ENCODE peak calls at places on chromosomes 6 and 20, in nine cellular contexts. P is pancreas, H is ovary, U is SK-N-SH, J is esophagus muscularis mucosa, W is GM23338, E is dorsolateral prefrontal cortex, C is coronary artery, Q is heart right ventricle. V is an unnamed sample.

GRCh38 chr6:159035891-159036290 is 8.9 kb downstream of the TAGAP start:
- DNase-seq in P (no peak), H (no peak), U (no peak), J (peak), W (peak), E (no peak), C (no peak), Q (no peak), V (no peak)

GRCh38 chr6:37731888-37732287 is 34.2 kb upstream of the MDGA1 start:
- DNase-seq in P (no peak), H (no peak), U (no peak), J (no peak), W (no peak), E (no peak), C (no peak), Q (no peak), V (no peak)

GRCh38 chr6:125380474-125380873 is 78.7 kb upstream of the HDDC2 start:
- DNase-seq in P (no peak), H (no peak), U (no peak), J (no peak), W (no peak), E (no peak), C (no peak), Q (no peak), V (no peak)

GRCh38 chr6:125793280-125793679 is 2.5 kb downstream of the NCOA7 start:
- DNase-seq in P (no peak), H (no peak), U (peak), J (no peak), W (peak), E (peak), C (no peak), Q (peak), V (no peak)

GRCh38 chr20:64237316-64237715 is 18.2 kb upstream of the PCMTD2 start:
- DNase-seq in P (peak), H (no peak), U (no peak), J (no peak), W (no peak), E (no peak), C (no peak), Q (no peak), V (no peak)

GRCh38 chr6:170147056-170147787 is 143.7 kb downstream of the DLL1 start:
- DNase-seq in P (no peak), H (no peak), U (no peak), J (no peak), W (no peak), E (peak), C (no peak), Q (no peak), V (no peak)

GRCh38 chr6:92122746-92123145 is 1296.6 kb downstream of the EPHA7 start:
- DNase-seq in P (no peak), H (no peak), U (peak), J (no peak), W (peak), E (no peak), C (no peak), Q (no peak), V (no peak)

GRCh38 chr6:14925627-14926026 is 320.2 kb upstream of the JARID2 start:
- DNase-seq in P (no peak), H (no peak), U (no peak), J (no peak), W (no peak), E (no peak), C (no peak), Q (no peak), V (no peak)

GRCh38 chr6:55841341-55841740 is 34.0 kb downstream of the BMP5 start:
- DNase-seq in P (no peak), H (no peak), U (no peak), J (no peak), W (no peak), E (no peak), C (no peak), Q (no peak), V (no peak)

GRCh38 chr6:109300874-109301273 is 81.4 kb downstream of the CD164 start:
- DNase-seq in P (no peak), H (no peak), U (no peak), J (no peak), W (no peak), E (no peak), C (no peak), Q (no peak), V (no peak)

GRCh38 chr6:162157157-162157556 is 570.4 kb downstream of the PRKN start:
- DNase-seq in P (no peak), H (no peak), U (no peak), J (no peak), W (no peak), E (no peak), C (no peak), Q (no peak), V (no peak)

GRCh38 chr20:38043512-38044300 is 10.2 kb downstream of the RPRD1B start:
- DNase-seq in P (no peak), H (no peak), U (no peak), J (no peak), W (no peak), E (peak), C (no peak), Q (no peak), V (no peak)

GRCh38 chr6:133630651-133631050 is 258.3 kb upstream of the TCF21 start:
- DNase-seq in P (no peak), H (no peak), U (no peak), J (no peak), W (no peak), E (no peak), C (no peak), Q (no peak), V (no peak)

GRCh38 chr6:113076817-113077216 is 729.7 kb downstream of the RFPL4B start:
- DNase-seq in P (no peak), H (no peak), U (no peak), J (no peak), W (no peak), E (no peak), C (no peak), Q (no peak), V (no peak)

GRCh38 chr6:105821027-105821426 is 265.1 kb upstream of the PRDM1 start:
- DNase-seq in P (no peak), H (no peak), U (no peak), J (no peak), W (no peak), E (no peak), C (no peak), Q (no peak), V (no peak)

GRCh38 chr6:129489215-129489765 is 220.7 kb downstream of the ARHGAP18 start:
- DNase-seq in P (no peak), H (no peak), U (no peak), J (no peak), W (no peak), E (no peak), C (no peak), Q (no peak), V (no peak)
- H3K27ac ChIP-seq in P (no peak), H (no peak), U (peak), J (peak), W (no peak), E (no peak), C (peak), Q (peak), V (no peak)

GRCh38 chr20:8362457-8362856 is 230.4 kb downstream of the PLCB1 start:
- DNase-seq in P (no peak), H (no peak), U (no peak), J (no peak), W (no peak), E (no peak), C (no peak), Q (no peak), V (no peak)

GRCh38 chr20:8366303-8366923 is 234.3 kb downstream of the PLCB1 start:
- DNase-seq in P (no peak), H (no peak), U (no peak), J (no peak), W (no peak), E (no peak), C (no peak), Q (no peak), V (no peak)

GRCh38 chr20:8363970-8364733 is 232.1 kb downstream of the PLCB1 start:
- DNase-seq in P (no peak), H (no peak), U (no peak), J (no peak), W (no peak), E (no peak), C (no peak), Q (no peak), V (no peak)

GRCh38 chr20:8365634-8366033 is 233.6 kb downstream of the PLCB1 start:
- DNase-seq in P (no peak), H (no peak), U (no peak), J (no peak), W (no peak), E (no peak), C (no peak), Q (no peak), V (no peak)

GRCh38 chr20:8364734-8365078 is 232.6 kb downstream of the PLCB1 start:
- DNase-seq in P (no peak), H (no peak), U (no peak), J (no peak), W (no peak), E (no peak), C (no peak), Q (no peak), V (no peak)
- H3K4me3 ChIP-seq in P (no peak), H (no peak), U (no peak), J (no peak), W (no peak), E (no peak), C (no peak), Q (no peak), V (no peak)

GRCh38 chr20:35206802-35207201 is 19.7 kb upstream of the MMP24 start:
- DNase-seq in P (no peak), H (no peak), U (no peak), J (no peak), W (no peak), E (no peak), C (no peak), Q (no peak), V (no peak)

GRCh38 chr20:35207950-35208611 is 18.4 kb upstream of the MMP24 start:
- DNase-seq in P (peak), H (peak), U (peak), J (no peak), W (peak), E (peak), C (no peak), Q (peak), V (no peak)
- TF ChIP-seq CTCF in P (peak), H (peak), U (peak), J (peak), W (peak), E (peak), C (peak), Q (peak), V (peak)

DNA sequence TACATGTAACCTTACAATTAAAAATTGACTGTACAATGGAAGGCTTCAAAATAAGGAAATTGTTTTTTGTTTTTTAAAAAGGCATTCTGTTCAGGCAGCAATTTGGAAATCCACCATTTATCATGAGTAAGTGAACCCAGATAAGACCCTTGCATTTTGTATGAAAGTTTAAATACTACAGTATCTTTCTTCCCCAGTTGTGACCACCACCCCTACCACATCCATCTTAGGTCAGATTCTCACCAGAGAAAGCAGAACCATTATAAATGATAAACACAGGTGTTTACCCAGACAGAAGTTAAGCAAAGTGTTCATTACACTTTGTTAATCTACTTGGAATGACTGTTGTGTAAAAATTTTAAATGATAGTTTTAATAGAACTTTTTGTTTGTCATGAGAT is 20.2 kb downstream of the SENP6 start:
- DNase-seq in P (no peak), H (no peak), U (no peak), J (no peak), W (no peak), E (no peak), C (no peak), Q (no peak), V (no peak)
- H3K27ac ChIP-seq in P (no peak), H (no peak), U (no peak), J (peak), W (no peak), E (peak), C (no peak), Q (no peak), V (no peak)

GRCh38 chr20:57524511-57525176 is at the start of gene CTCFL:
- DNase-seq in P (no peak), H (no peak), U (no peak), J (no peak), W (peak), E (no peak), C (no peak), Q (no peak), V (no peak)

GRCh38 chr20:57523782-57524181 is 1.2 kb downstream of the CTCFL start:
- DNase-seq in P (no peak), H (no peak), U (no peak), J (no peak), W (no peak), E (no peak), C (no peak), Q (no peak), V (no peak)

GRCh38 chr20:57526885-57527566 is 2.1 kb upstream of the CTCFL start:
- DNase-seq in P (no peak), H (no peak), U (no peak), J (no peak), W (no peak), E (no peak), C (no peak), Q (no peak), V (no peak)

GRCh38 chr20:57526067-57526884 is 1.3 kb upstream of the CTCFL start:
- DNase-seq in P (no peak), H (no peak), U (peak), J (no peak), W (peak), E (no peak), C (no peak), Q (no peak), V (no peak)

DNA sequence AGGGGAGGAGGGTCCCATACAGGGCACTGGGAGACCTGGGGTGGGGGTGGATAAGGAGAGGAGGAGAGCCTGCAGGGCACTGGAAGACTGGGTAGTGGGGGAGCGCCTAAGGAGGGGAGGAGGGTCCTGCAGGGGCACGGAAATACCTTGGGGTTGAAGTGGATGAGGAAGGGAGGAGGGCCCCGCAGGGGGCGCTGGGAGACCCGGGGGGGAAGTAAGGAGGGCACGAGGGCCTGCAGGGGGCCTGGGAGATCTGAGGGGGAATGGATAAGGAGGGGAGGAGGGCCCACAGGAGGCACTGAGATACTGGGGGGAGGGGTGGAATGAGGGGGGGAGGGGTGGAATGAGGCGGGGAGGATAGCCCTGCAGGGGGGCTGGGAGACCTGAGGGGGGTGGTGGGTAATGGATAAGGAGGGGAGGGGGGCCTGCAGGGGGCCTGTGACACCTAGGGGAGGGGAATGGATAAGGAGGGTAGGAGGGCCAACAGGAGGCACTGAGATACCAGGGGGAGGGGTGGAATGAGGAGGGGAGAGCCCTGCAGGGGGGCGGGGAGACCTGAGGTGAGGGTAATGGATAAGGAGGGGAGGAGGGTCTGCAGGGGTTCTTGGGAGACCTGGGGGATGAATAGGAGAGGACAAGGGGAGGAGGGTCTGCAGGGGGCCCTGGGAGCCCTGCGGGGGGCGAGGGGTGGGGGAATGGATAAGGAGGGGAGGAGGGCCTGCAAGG is 551 bp upstream of the CTCFL start:
- DNase-seq in P (no peak), H (no peak), U (peak), J (no peak), W (no peak), E (no peak), C (no peak), Q (no peak), V (no peak)
- H3K4me3 ChIP-seq in P (no peak), H (no peak), U (no peak), J (no peak), W (no peak), E (no peak), C (no peak), Q (no peak), V (no peak)

GRCh38 chr6:136526196-136526930 is 23.9 kb downstream of the MAP7 start:
- DNase-seq in P (peak), H (peak), U (peak), J (no peak), W (peak), E (peak), C (no peak), Q (peak), V (no peak)
- TF ChIP-seq CTCF in P (no peak), H (no peak), U (peak), J (no peak), W (peak), E (peak), C (no peak), Q (peak), V (peak)

DNA sequence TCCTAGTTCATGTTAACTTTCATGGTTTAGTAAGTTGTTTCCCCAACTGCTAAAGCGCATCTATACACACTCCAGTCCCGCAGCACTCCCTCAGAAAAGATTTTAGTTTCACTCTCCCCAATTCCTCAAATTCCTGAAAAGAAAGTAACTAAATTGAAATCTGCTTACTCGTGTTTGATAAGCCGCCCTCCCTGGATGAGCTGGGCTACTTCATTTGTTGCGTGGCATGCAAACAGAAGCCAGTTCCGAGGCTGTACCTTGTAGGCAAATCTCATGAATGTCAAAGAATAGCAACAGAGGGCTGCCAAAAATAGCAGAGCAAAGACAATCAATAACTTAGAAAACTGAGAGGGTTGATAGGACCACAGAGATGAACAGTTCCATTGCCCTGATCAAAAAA is 16.9 kb downstream of the MPC1 start:
- DNase-seq in P (no peak), H (no peak), U (no peak), J (no peak), W (peak), E (no peak), C (no peak), Q (no peak), V (no peak)
- H3K27ac ChIP-seq in P (no peak), H (no peak), U (peak), J (peak), W (peak), E (peak), C (peak), Q (no peak), V (no peak)

DNA sequence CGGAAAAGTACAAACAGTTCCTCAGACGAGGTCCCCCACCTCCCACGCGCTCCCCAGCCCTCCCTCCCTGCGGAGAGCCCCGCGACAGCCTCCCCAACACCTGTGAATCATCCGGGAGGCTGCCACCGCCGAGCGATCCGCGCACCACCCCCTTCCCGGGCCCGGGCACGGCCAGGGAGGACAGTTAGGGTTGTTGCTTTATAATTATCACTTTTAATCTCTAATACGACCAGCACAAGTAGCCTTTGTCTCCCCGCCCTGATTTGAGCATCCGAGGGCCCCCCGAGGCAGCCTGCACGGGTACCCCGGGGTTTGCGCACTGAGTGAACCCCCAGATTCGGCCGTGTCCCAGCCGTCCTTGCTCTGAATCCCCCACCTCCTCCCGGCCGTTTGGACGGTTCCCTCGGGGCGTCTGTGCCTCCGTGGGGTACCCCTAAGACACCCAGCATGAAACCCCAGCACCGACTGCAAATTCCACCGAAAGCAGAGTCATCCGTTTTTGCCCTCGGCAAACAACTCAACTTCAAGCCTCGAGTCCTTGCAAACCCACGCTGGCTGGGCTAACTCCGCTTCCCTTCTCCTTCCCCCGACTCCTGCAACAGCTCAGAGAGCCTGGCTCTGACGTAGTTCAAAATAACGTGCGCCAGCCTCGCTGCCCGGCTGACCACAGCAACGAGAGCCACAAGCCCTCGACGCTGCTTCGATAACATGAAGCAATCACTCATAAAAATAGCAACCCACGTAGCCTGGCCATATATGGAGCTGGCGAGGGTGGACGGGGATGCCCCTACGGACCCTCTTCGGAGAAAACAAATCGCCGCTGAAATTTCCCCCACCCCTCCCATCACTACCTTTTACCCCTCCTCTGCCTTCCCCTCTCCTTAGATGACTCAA is 866 bp upstream of the SNAP25 start:
- DNase-seq in P (peak), H (peak), U (peak), J (no peak), W (peak), E (peak), C (peak), Q (no peak), V (no peak)
- H3K4me3 ChIP-seq in P (no peak), H (peak), U (peak), J (peak), W (peak), E (peak), C (peak), Q (no peak), V (peak)

GRCh38 chr6:39320370-39320984 is 2.0 kb downstream of the KCNK16 start:
- DNase-seq in P (no peak), H (no peak), U (no peak), J (no peak), W (no peak), E (no peak), C (no peak), Q (no peak), V (no peak)

GRCh38 chr6:39313526-39314272 is 520 bp downstream of the KCNK17 start:
- DNase-seq in P (peak), H (no peak), U (peak), J (no peak), W (peak), E (no peak), C (no peak), Q (no peak), V (no peak)

GRCh38 chr6:39319621-39320369 is 2.7 kb downstream of the KCNK16 start:
- DNase-seq in P (no peak), H (no peak), U (no peak), J (no peak), W (no peak), E (no peak), C (no peak), Q (no peak), V (no peak)

GRCh38 chr6:39314273-39314790 is at the start of gene KCNK17:
- DNase-seq in P (no peak), H (no peak), U (peak), J (no peak), W (peak), E (no peak), C (no peak), Q (no peak), V (no peak)

GRCh38 chr6:39317256-39317655 is 3.0 kb upstream of the KCNK17 start:
- DNase-seq in P (no peak), H (no peak), U (no peak), J (no peak), W (no peak), E (no peak), C (no peak), Q (no peak), V (no peak)
- TF ChIP-seq CTCF in P (no peak), H (no peak), U (no peak), J (no peak), W (no peak), E (no peak), C (no peak), Q (no peak), V (no peak)

V was measured in esophagus squamous epithelium.